ENCODE peak calls at places on chromosomes 7 and 10, in nine cellular contexts. F is bronchial epithelial cell; R is stimulated activated naive CD4-positive, alpha-beta T cell; Q is iPS DF 6.9; W is NCI-H524; Z is H7; E is neural crest cell; V is NAMALWA; U is NCI-H1417 treated with DMSO at 0.1 percent for 48 hours. C is an unnamed sample.

GRCh38 chr10:62815373-62816111 is 624 bp downstream of the EGR2 start:
- DNase-seq in F (no peak), R (no peak), Q (no peak), W (no peak), Z (no peak), E (peak; percentile 20), V (no peak), U (no peak), C (no peak)

GRCh38 chr7:135508853-135509588 is 881 bp downstream of the CNOT4 start:
- DNase-seq in F (peak; percentile 44), R (no peak), Q (no peak), W (peak; percentile 80), Z (peak; percentile 30), E (peak; percentile 22), V (peak; percentile 92), U (no peak), C (peak; percentile 70)

GRCh38 chr7:139731802-139732470 is 45.9 kb downstream of the HIPK2 start:
- DNase-seq in F (peak; percentile 92), R (no peak), Q (no peak), W (no peak), Z (no peak), E (no peak), V (no peak), U (no peak), C (no peak)

GRCh38 chr7:94028768-94029167 is 24.6 kb upstream of the BET1 start:
- DNase-seq in F (peak; percentile 53), R (no peak), Q (no peak), W (no peak), Z (no peak), E (no peak), V (no peak), U (no peak), C (no peak)

GRCh38 chr7:155084989-155085388 is 14.9 kb downstream of the HTR5A start:
- DNase-seq in F (no peak), R (no peak), Q (no peak), W (no peak), Z (no peak), E (no peak), V (no peak), U (no peak), C (no peak)

GRCh38 chr10:47370015-47370767 is 13.9 kb downstream of the ZNF488 start:
- DNase-seq in F (no peak), R (no peak), Q (no peak), W (no peak), Z (peak; percentile 8), E (no peak), V (no peak), U (no peak), C (no peak)

GRCh38 chr10:33114451-33114944 is 156.5 kb upstream of the ITGB1 start:
- DNase-seq in F (peak; percentile 70), R (no peak), Q (no peak), W (no peak), Z (no peak), E (no peak), V (peak; percentile 50), U (no peak), C (no peak)

GRCh38 chr10:97755718-97756117 is 16.1 kb downstream of the SFRP5 start:
- DNase-seq in F (no peak), R (no peak), Q (no peak), W (no peak), Z (no peak), E (no peak), V (no peak), U (no peak), C (no peak)

GRCh38 chr7:108136191-108136581 is 6.0 kb upstream of the LAMB4 start:
- DNase-seq in F (no peak), R (no peak), Q (no peak), W (no peak), Z (no peak), E (no peak), V (no peak), U (no peak), C (peak; percentile 97)

GRCh38 chr10:45035673-45036072 is 35.0 kb downstream of the ZNF22 start:
- DNase-seq in F (no peak), R (no peak), Q (no peak), W (no peak), Z (no peak), E (no peak), V (no peak), U (no peak), C (no peak)

GRCh38 chr10:72008096-72008933 is 44.1 kb downstream of the CHST3 start:
- DNase-seq in F (peak; percentile 43), R (no peak), Q (no peak), W (no peak), Z (no peak), E (no peak), V (no peak), U (no peak), C (no peak)

GRCh38 chr7:44087914-44088838 is 5.8 kb upstream of the POLM start:
- DNase-seq in F (no peak), R (no peak), Q (no peak), W (no peak), Z (no peak), E (no peak), V (no peak), U (no peak), C (no peak)

GRCh38 chr7:30799206-30799975 is 28.2 kb downstream of the MINDY4 start:
- DNase-seq in F (peak; percentile 98), R (no peak), Q (no peak), W (no peak), Z (no peak), E (no peak), V (no peak), U (no peak), C (no peak)

GRCh38 chr10:71623098-71623985 is 96.2 kb downstream of the C10orf105 start:
- DNase-seq in F (peak; percentile 8), R (no peak), Q (no peak), W (no peak), Z (peak; percentile 78), E (peak; percentile 28), V (peak; percentile 42), U (no peak), C (peak; percentile 32)

GRCh38 chr10:132845041-132845551 is 59.1 kb upstream of the NKX6-2 start:
- DNase-seq in F (no peak), R (no peak), Q (no peak), W (no peak), Z (peak; percentile 44), E (no peak), V (no peak), U (no peak), C (no peak)

GRCh38 chr7:33421384-33421783 is 292.0 kb downstream of the BBS9 start:
- DNase-seq in F (peak; percentile 15), R (no peak), Q (no peak), W (no peak), Z (no peak), E (no peak), V (no peak), U (no peak), C (no peak)

GRCh38 chr10:21297525-21298383 is 227.7 kb downstream of the SKIDA1 start:
- DNase-seq in F (no peak), R (no peak), Q (no peak), W (no peak), Z (peak; percentile 56), E (no peak), V (no peak), U (no peak), C (no peak)

GRCh38 chr7:122137291-122138077 is 6.6 kb downstream of the AASS start:
- DNase-seq in F (peak; percentile 47), R (no peak), Q (no peak), W (no peak), Z (no peak), E (no peak), V (no peak), U (no peak), C (peak; percentile 28)

GRCh38 chr7:94338921-94339371 is 55.7 kb upstream of the COL1A2 start:
- DNase-seq in F (peak; percentile 70), R (no peak), Q (no peak), W (peak; percentile 71), Z (no peak), E (no peak), V (no peak), U (no peak), C (no peak)

GRCh38 chr10:43957267-43958070 is 308.8 kb upstream of the ZNF32 start:
- DNase-seq in F (no peak), R (no peak), Q (no peak), W (no peak), Z (no peak), E (no peak), V (no peak), U (no peak), C (no peak)

GRCh38 chr7:19392246-19392645 is 247.0 kb upstream of the FERD3L start:
- DNase-seq in F (no peak), R (no peak), Q (no peak), W (no peak), Z (no peak), E (no peak), V (no peak), U (no peak), C (no peak)

GRCh38 chr10:119250641-119251314 is 43.4 kb downstream of the GRK5 start:
- DNase-seq in F (peak; percentile 95), R (no peak), Q (no peak), W (no peak), Z (peak; percentile 8), E (no peak), V (no peak), U (no peak), C (no peak)

GRCh38 chr7:47088329-47089067 is 493.4 kb downstream of the TNS3 start:
- DNase-seq in F (peak; percentile 39), R (no peak), Q (peak; percentile 25), W (peak; percentile 10), Z (peak; percentile 69), E (peak; percentile 53), V (peak; percentile 77), U (no peak), C (peak; percentile 44)

GRCh38 chr10:60916025-60916424 is 28.0 kb downstream of the RHOBTB1 start:
- DNase-seq in F (no peak), R (no peak), Q (peak; percentile 16), W (no peak), Z (peak; percentile 12), E (no peak), V (peak; percentile 9), U (no peak), C (no peak)

GRCh38 chr10:5045095-5045494 is 41.4 kb upstream of the AKR1C2 start:
- DNase-seq in F (no peak), R (no peak), Q (no peak), W (no peak), Z (no peak), E (no peak), V (no peak), U (no peak), C (no peak)

GRCh38 chr10:36373424-36374096 is 731.5 kb upstream of the FZD8 start:
- DNase-seq in F (no peak), R (no peak), Q (no peak), W (no peak), Z (peak; percentile 46), E (no peak), V (no peak), U (no peak), C (no peak)

GRCh38 chr10:14571866-14572507 is 202.7 kb downstream of the FAM107B start:
- DNase-seq in F (peak; percentile 96), R (peak; percentile 55), Q (no peak), W (no peak), Z (no peak), E (no peak), V (no peak), U (no peak), C (no peak)

GRCh38 chr7:119090851-119091250 is 866.3 kb downstream of the ANKRD7 start:
- DNase-seq in F (peak; percentile 57), R (no peak), Q (no peak), W (no peak), Z (no peak), E (no peak), V (no peak), U (no peak), C (no peak)

GRCh38 chr10:68796609-68797008 is 30.7 kb upstream of the STOX1 start:
- DNase-seq in F (peak; percentile 93), R (no peak), Q (no peak), W (no peak), Z (no peak), E (no peak), V (no peak), U (no peak), C (no peak)

GRCh38 chr7:95318501-95318900 is 5.8 kb downstream of the PON1 start:
- DNase-seq in F (no peak), R (no peak), Q (no peak), W (peak; percentile 50), Z (no peak), E (no peak), V (no peak), U (no peak), C (no peak)

GRCh38 chr7:111098011-111098925 is 7.3 kb downstream of the LRRN3 start:
- DNase-seq in F (peak; percentile 31), R (peak; percentile 53), Q (peak; percentile 25), W (peak; percentile 3), Z (no peak), E (no peak), V (peak; percentile 55), U (no peak), C (peak; percentile 45)